ENCODE peak calls at places on chromosomes 13 and 19, in five cellular contexts. C is tibial nerve; N is stimulated activated CD4-positive, alpha-beta T cell treated with anti-CD3 and anti-CD28 coated beads, Interleukin-2, amount 100 ng/mL, for 24 hours; E is left lung; S is AG08395. G is an unnamed sample.
A peak's percentile ranks its signal among the peaks of the same experiment; 100 is the strongest.

GRCh38 chr13:105139380-105140285 is 1395.8 kb downstream of the EFNB2 start:
- DNase-seq in C (no peak), N (peak; percentile 60), E (peak; percentile 66), S (peak; percentile 52), G (peak; percentile 67)

GRCh38 chr13:101025925-101026324 is 351.3 kb upstream of the TMTC4 start:
- DNase-seq in C (no peak), N (no peak), E (no peak), S (no peak), G (no peak)

GRCh38 chr13:23618341-23618740 is 48.1 kb downstream of the TNFRSF19 start:
- DNase-seq in C (no peak), N (no peak), E (no peak), S (peak; percentile 78), G (no peak)

GRCh38 chr19:8120636-8121480 is 28.5 kb downstream of the FBN3 start:
- DNase-seq in C (no peak), N (no peak), E (no peak), S (no peak), G (no peak)

GRCh38 chr13:39130298-39130697 is 92.0 kb downstream of the NHLRC3 start:
- DNase-seq in C (no peak), N (no peak), E (no peak), S (no peak), G (no peak)

GRCh38 chr19:3818479-3818878 is 32.3 kb upstream of the MATK start:
- DNase-seq in C (no peak), N (peak; percentile 48), E (no peak), S (peak; percentile 50), G (no peak)

GRCh38 chr13:37074703-37075102 is 15.2 kb upstream of the SUPT20H start:
- DNase-seq in C (no peak), N (no peak), E (no peak), S (peak; percentile 45), G (no peak)

GRCh38 chr13:35768126-35768525 is 291.6 kb upstream of the MAB21L1 start:
- DNase-seq in C (no peak), N (no peak), E (no peak), S (no peak), G (no peak)

GRCh38 chr19:55418185-55418584 is 10.6 kb upstream of the UBE2S start:
- DNase-seq in C (no peak), N (peak; percentile 63), E (peak; percentile 52), S (peak; percentile 90), G (no peak)

GRCh38 chr13:94416454-94417080 is 62.9 kb downstream of the DCT start:
- DNase-seq in C (no peak), N (no peak), E (no peak), S (no peak), G (no peak)

GRCh38 chr13:94481966-94482365 is 2.5 kb upstream of the DCT start:
- DNase-seq in C (no peak), N (no peak), E (peak; percentile 37), S (peak; percentile 72), G (no peak)

GRCh38 chr19:4597278-4597974 is 37.9 kb upstream of the SEMA6B start:
- DNase-seq in C (no peak), N (no peak), E (no peak), S (no peak), G (no peak)

GRCh38 chr19:33373701-33374405 is at the start of gene CEBPG:
- DNase-seq in C (no peak), N (peak; percentile 68), E (no peak), S (peak; percentile 63), G (peak; percentile 70)

GRCh38 chr13:100589178-100589725 is 663 bp upstream of the GGACT start:
- DNase-seq in C (no peak), N (no peak), E (no peak), S (no peak), G (no peak)

GRCh38 chr13:49791753-49792549 is 531 bp downstream of the KPNA3 start:
- DNase-seq in C (no peak), N (peak; percentile 55), E (peak; percentile 49), S (peak; percentile 46), G (no peak)

GRCh38 chr19:18464646-18465045 is 26.7 kb upstream of the ISYNA1 start:
- DNase-seq in C (peak; percentile 76), N (no peak), E (peak; percentile 81), S (peak; percentile 79), G (no peak)

GRCh38 chr19:55172741-55173140 is 6.3 kb upstream of the DNAAF3 start:
- DNase-seq in C (no peak), N (no peak), E (no peak), S (peak; percentile 76), G (no peak)

GRCh38 chr13:29509999-29510586 is 85.4 kb downstream of the SLC7A1 start:
- DNase-seq in C (no peak), N (no peak), E (no peak), S (no peak), G (no peak)

G was measured in Peyer's patch.